ENCODE peak calls at places on chromosomes 13 and 19, in six cellular contexts. J is fibroblast of villous mesenchyme, M is tibial artery, T is fibroblast of mammary gland, F is EL, Z is HuH-7.5. I is an unnamed sample.

GRCh38 chr13:75770164-75771145 is 134.3 kb downstream of the LMO7 start:
- DNase-seq in J (peak; percentile 86), M (no peak), T (peak; percentile 48), F (peak; percentile 56), Z (no peak), I (no peak)

GRCh38 chr19:45842198-45842597 is 20.7 kb downstream of the SYMPK start:
- DNase-seq in J (no peak), M (no peak), T (no peak), F (no peak), Z (no peak), I (no peak)

GRCh38 chr13:106753241-106753640 is 185.3 kb upstream of the ARGLU1 start:
- DNase-seq in J (no peak), M (peak; percentile 26), T (no peak), F (no peak), Z (no peak), I (no peak)

GRCh38 chr13:102569488-102569887 is 27.3 kb upstream of the TPP2 start:
- DNase-seq in J (peak; percentile 60), M (no peak), T (peak; percentile 78), F (peak; percentile 8), Z (no peak), I (no peak)

GRCh38 chr19:17309198-17309961 is at the start of gene DDA1:
- DNase-seq in J (peak; percentile 100), M (peak; percentile 100), T (peak; percentile 100), F (peak; percentile 100), Z (peak; percentile 99), I (peak; percentile 99)

GRCh38 chr19:18306903-18307681 is 15.8 kb downstream of the LSM4 start:
- DNase-seq in J (peak; percentile 63), M (no peak), T (no peak), F (no peak), Z (no peak), I (no peak)

GRCh38 chr13:48595330-48596127 is 58.2 kb upstream of the CYSLTR2 start:
- DNase-seq in J (peak; percentile 84), M (peak; percentile 51), T (peak; percentile 74), F (peak; percentile 62), Z (peak; percentile 18), I (peak; percentile 71)

GRCh38 chr19:15438124-15438496 is 11.6 kb downstream of the WIZ start:
- DNase-seq in J (no peak), M (no peak), T (no peak), F (no peak), Z (no peak), I (no peak)

GRCh38 chr13:99198630-99199029 is 2.0 kb upstream of the UBAC2 start:
- DNase-seq in J (no peak), M (no peak), T (no peak), F (no peak), Z (no peak), I (no peak)

GRCh38 chr13:47211106-47211505 is 314.3 kb upstream of the HTR2A start:
- DNase-seq in J (peak; percentile 11), M (no peak), T (peak; percentile 39), F (peak; percentile 58), Z (no peak), I (no peak)

GRCh38 chr13:64767054-64767453 is 2463.1 kb downstream of the PCDH9 start:
- DNase-seq in J (no peak), M (no peak), T (no peak), F (no peak), Z (no peak), I (no peak)

GRCh38 chr13:43725460-43725859 is 61.3 kb downstream of the ENOX1 start:
- DNase-seq in J (no peak), M (no peak), T (peak; percentile 9), F (no peak), Z (no peak), I (no peak)

GRCh38 chr13:36418022-36418805 is 14.1 kb upstream of the CCNA1 start:
- DNase-seq in J (peak; percentile 89), M (no peak), T (peak; percentile 77), F (peak; percentile 61), Z (no peak), I (no peak)

I was measured in sciatic nerve.